ENCODE peak calls at places on chromosomes 2 and 18, in four cellular contexts. One of them, this sample, is unnamed.

GRCh38 chr18:77077836-77078456 is 54.6 kb downstream of the MBP start:
- DNase-seq in HEK293T: no peak
- DNase-seq in NCI-H1105: no peak
- DNase-seq in activated CD4-positive, alpha-beta T cell treated with anti-CD3 and anti-CD28 coated beads, Interleukin-2, amount 50 U/mL, for 24 hours: no peak
- DNase-seq in this sample: peak

GRCh38 chr2:30109856-30110255 is 37.0 kb upstream of the YPEL5 start:
- DNase-seq in HEK293T: no peak
- DNase-seq in NCI-H1105: no peak
- DNase-seq in activated CD4-positive, alpha-beta T cell treated with anti-CD3 and anti-CD28 coated beads, Interleukin-2, amount 50 U/mL, for 24 hours: no peak
- DNase-seq in this sample: peak

GRCh38 chr18:48583568-48583967 is 44.7 kb downstream of the CTIF start:
- DNase-seq in HEK293T: no peak
- DNase-seq in NCI-H1105: no peak
- DNase-seq in activated CD4-positive, alpha-beta T cell treated with anti-CD3 and anti-CD28 coated beads, Interleukin-2, amount 50 U/mL, for 24 hours: no peak
- DNase-seq in this sample: no peak

GRCh38 chr18:56861244-56861643 is 210.1 kb downstream of the WDR7 start:
- DNase-seq in HEK293T: no peak
- DNase-seq in NCI-H1105: peak
- DNase-seq in activated CD4-positive, alpha-beta T cell treated with anti-CD3 and anti-CD28 coated beads, Interleukin-2, amount 50 U/mL, for 24 hours: no peak
- DNase-seq in this sample: no peak

GRCh38 chr2:239461551-239462515 is 61.0 kb upstream of the HDAC4 start:
- DNase-seq in HEK293T: no peak
- DNase-seq in NCI-H1105: no peak
- DNase-seq in activated CD4-positive, alpha-beta T cell treated with anti-CD3 and anti-CD28 coated beads, Interleukin-2, amount 50 U/mL, for 24 hours: no peak
- DNase-seq in this sample: no peak

GRCh38 chr2:101806123-101806522 is 108.6 kb downstream of the MAP4K4 start:
- DNase-seq in HEK293T: no peak
- DNase-seq in NCI-H1105: no peak
- DNase-seq in activated CD4-positive, alpha-beta T cell treated with anti-CD3 and anti-CD28 coated beads, Interleukin-2, amount 50 U/mL, for 24 hours: peak
- DNase-seq in this sample: peak

GRCh38 chr2:191015229-191015628 is 1.3 kb upstream of the STAT1 start:
- DNase-seq in HEK293T: no peak
- DNase-seq in NCI-H1105: no peak
- DNase-seq in activated CD4-positive, alpha-beta T cell treated with anti-CD3 and anti-CD28 coated beads, Interleukin-2, amount 50 U/mL, for 24 hours: peak
- DNase-seq in this sample: no peak

GRCh38 chr2:152254486-152254885 is 78.9 kb upstream of the STAM2 start:
- DNase-seq in HEK293T: no peak
- DNase-seq in NCI-H1105: no peak
- DNase-seq in activated CD4-positive, alpha-beta T cell treated with anti-CD3 and anti-CD28 coated beads, Interleukin-2, amount 50 U/mL, for 24 hours: no peak
- DNase-seq in this sample: no peak

GRCh38 chr2:172704072-172704936 is 31.3 kb upstream of the RAPGEF4 start:
- DNase-seq in HEK293T: peak
- DNase-seq in NCI-H1105: no peak
- DNase-seq in activated CD4-positive, alpha-beta T cell treated with anti-CD3 and anti-CD28 coated beads, Interleukin-2, amount 50 U/mL, for 24 hours: no peak
- DNase-seq in this sample: peak

GRCh38 chr2:96239091-96239490 is 26.7 kb downstream of the TMEM127 start:
- DNase-seq in HEK293T: no peak
- DNase-seq in NCI-H1105: no peak
- DNase-seq in activated CD4-positive, alpha-beta T cell treated with anti-CD3 and anti-CD28 coated beads, Interleukin-2, amount 50 U/mL, for 24 hours: no peak
- DNase-seq in this sample: no peak

GRCh38 chr2:37631698-37632097 is 39.7 kb downstream of the CDC42EP3 start:
- DNase-seq in HEK293T: no peak
- DNase-seq in NCI-H1105: peak
- DNase-seq in activated CD4-positive, alpha-beta T cell treated with anti-CD3 and anti-CD28 coated beads, Interleukin-2, amount 50 U/mL, for 24 hours: no peak
- DNase-seq in this sample: no peak

GRCh38 chr2:96688649-96689430 is 46.3 kb downstream of the FER1L5 start:
- DNase-seq in HEK293T: no peak
- DNase-seq in NCI-H1105: no peak
- DNase-seq in activated CD4-positive, alpha-beta T cell treated with anti-CD3 and anti-CD28 coated beads, Interleukin-2, amount 50 U/mL, for 24 hours: no peak
- DNase-seq in this sample: no peak

GRCh38 chr2:206987810-206988209 is 48.5 kb downstream of the CPO start:
- DNase-seq in HEK293T: no peak
- DNase-seq in NCI-H1105: no peak
- DNase-seq in activated CD4-positive, alpha-beta T cell treated with anti-CD3 and anti-CD28 coated beads, Interleukin-2, amount 50 U/mL, for 24 hours: no peak
- DNase-seq in this sample: no peak

GRCh38 chr2:20326163-20326780 is 24.4 kb downstream of the PUM2 start:
- DNase-seq in HEK293T: peak
- DNase-seq in NCI-H1105: peak
- DNase-seq in activated CD4-positive, alpha-beta T cell treated with anti-CD3 and anti-CD28 coated beads, Interleukin-2, amount 50 U/mL, for 24 hours: peak
- DNase-seq in this sample: peak

GRCh38 chr2:4221845-4222244 is 518.5 kb downstream of the DCDC2C start:
- DNase-seq in HEK293T: no peak
- DNase-seq in NCI-H1105: no peak
- DNase-seq in activated CD4-positive, alpha-beta T cell treated with anti-CD3 and anti-CD28 coated beads, Interleukin-2, amount 50 U/mL, for 24 hours: no peak
- DNase-seq in this sample: no peak

GRCh38 chr2:64793701-64794100 is 140.0 kb upstream of the SERTAD2 start:
- DNase-seq in HEK293T: no peak
- DNase-seq in NCI-H1105: no peak
- DNase-seq in activated CD4-positive, alpha-beta T cell treated with anti-CD3 and anti-CD28 coated beads, Interleukin-2, amount 50 U/mL, for 24 hours: no peak
- DNase-seq in this sample: peak

GRCh38 chr2:219252570-219252899 is 508 bp upstream of the TUBA4B start:
- DNase-seq in HEK293T: no peak
- DNase-seq in NCI-H1105: no peak
- DNase-seq in activated CD4-positive, alpha-beta T cell treated with anti-CD3 and anti-CD28 coated beads, Interleukin-2, amount 50 U/mL, for 24 hours: no peak
- DNase-seq in this sample: no peak

GRCh38 chr18:57666818-57667497 is 45.3 kb upstream of the NARS1 start:
- DNase-seq in HEK293T: no peak
- DNase-seq in NCI-H1105: no peak
- DNase-seq in activated CD4-positive, alpha-beta T cell treated with anti-CD3 and anti-CD28 coated beads, Interleukin-2, amount 50 U/mL, for 24 hours: no peak
- DNase-seq in this sample: peak

GRCh38 chr2:43184339-43184895 is 42.0 kb downstream of the ZFP36L2 start:
- DNase-seq in HEK293T: no peak
- DNase-seq in NCI-H1105: no peak
- DNase-seq in activated CD4-positive, alpha-beta T cell treated with anti-CD3 and anti-CD28 coated beads, Interleukin-2, amount 50 U/mL, for 24 hours: peak
- DNase-seq in this sample: peak

GRCh38 chr2:49044265-49044664 is 110.0 kb downstream of the FSHR start:
- DNase-seq in HEK293T: no peak
- DNase-seq in NCI-H1105: no peak
- DNase-seq in activated CD4-positive, alpha-beta T cell treated with anti-CD3 and anti-CD28 coated beads, Interleukin-2, amount 50 U/mL, for 24 hours: no peak
- DNase-seq in this sample: no peak

GRCh38 chr2:101109451-101110140 is 41.6 kb downstream of the TBC1D8 start:
- DNase-seq in HEK293T: no peak
- DNase-seq in NCI-H1105: no peak
- DNase-seq in activated CD4-positive, alpha-beta T cell treated with anti-CD3 and anti-CD28 coated beads, Interleukin-2, amount 50 U/mL, for 24 hours: no peak
- DNase-seq in this sample: no peak

GRCh38 chr2:73256618-73256922 is 22.5 kb downstream of the CCT7 start:
- DNase-seq in HEK293T: no peak
- DNase-seq in NCI-H1105: no peak
- DNase-seq in activated CD4-positive, alpha-beta T cell treated with anti-CD3 and anti-CD28 coated beads, Interleukin-2, amount 50 U/mL, for 24 hours: no peak
- DNase-seq in this sample: no peak

GRCh38 chr18:29188760-29189159 is 1011.8 kb upstream of the CDH2 start:
- DNase-seq in HEK293T: no peak
- DNase-seq in NCI-H1105: no peak
- DNase-seq in activated CD4-positive, alpha-beta T cell treated with anti-CD3 and anti-CD28 coated beads, Interleukin-2, amount 50 U/mL, for 24 hours: no peak
- DNase-seq in this sample: peak

GRCh38 chr2:126662623-126663022 is 6.7 kb downstream of the GYPC start:
- DNase-seq in HEK293T: no peak
- DNase-seq in NCI-H1105: no peak
- DNase-seq in activated CD4-positive, alpha-beta T cell treated with anti-CD3 and anti-CD28 coated beads, Interleukin-2, amount 50 U/mL, for 24 hours: no peak
- DNase-seq in this sample: no peak

GRCh38 chr2:69221960-69222751 is 164.9 kb downstream of the GFPT1 start:
- DNase-seq in HEK293T: no peak
- DNase-seq in NCI-H1105: no peak
- DNase-seq in activated CD4-positive, alpha-beta T cell treated with anti-CD3 and anti-CD28 coated beads, Interleukin-2, amount 50 U/mL, for 24 hours: no peak
- DNase-seq in this sample: no peak

This sample was measured in bronchial epithelial cell.